ENCODE peak calls at places on chromosome 16, in eight cellular contexts. One of them, this sample, is unnamed.
A peak's percentile ranks its signal among the peaks of the same experiment; 100 is the strongest.

GRCh38 chr16:53893731-53894435 is 189.9 kb downstream of the FTO start:
- DNase-seq in nephron progenitor cell: no peak
- DNase-seq in PC-3: peak; percentile 68
- DNase-seq in fibroblast of pulmonary artery: peak; percentile 59
- DNase-seq in left lung: no peak
- DNase-seq in OCI-LY7: no peak
- DNase-seq in RWPE1: peak; percentile 55
- DNase-seq in endothelial cell: no peak
- DNase-seq in this sample: no peak

GRCh38 chr16:17510532-17510931 is 39.8 kb upstream of the XYLT1 start:
- DNase-seq in nephron progenitor cell: no peak
- DNase-seq in PC-3: no peak
- DNase-seq in fibroblast of pulmonary artery: no peak
- DNase-seq in left lung: no peak
- DNase-seq in OCI-LY7: no peak
- DNase-seq in RWPE1: no peak
- DNase-seq in endothelial cell: no peak
- DNase-seq in this sample: no peak

GRCh38 chr16:13554643-13555042 is 365.3 kb upstream of the ERCC4 start:
- DNase-seq in nephron progenitor cell: no peak
- DNase-seq in PC-3: no peak
- DNase-seq in fibroblast of pulmonary artery: no peak
- DNase-seq in left lung: no peak
- DNase-seq in OCI-LY7: no peak
- DNase-seq in RWPE1: no peak
- DNase-seq in endothelial cell: no peak
- DNase-seq in this sample: no peak

GRCh38 chr16:4972938-4973587 is 14.9 kb downstream of the SEC14L5 start:
- DNase-seq in nephron progenitor cell: peak; percentile 36
- DNase-seq in PC-3: no peak
- DNase-seq in fibroblast of pulmonary artery: peak; percentile 28
- DNase-seq in left lung: no peak
- DNase-seq in OCI-LY7: no peak
- DNase-seq in RWPE1: no peak
- DNase-seq in endothelial cell: no peak
- DNase-seq in this sample: no peak

GRCh38 chr16:29926675-29927522 is 873 bp upstream of the KCTD13 start:
- DNase-seq in nephron progenitor cell: peak; percentile 22
- DNase-seq in PC-3: peak; percentile 19
- DNase-seq in fibroblast of pulmonary artery: no peak
- DNase-seq in left lung: no peak
- DNase-seq in OCI-LY7: no peak
- DNase-seq in RWPE1: peak; percentile 34
- DNase-seq in endothelial cell: no peak
- DNase-seq in this sample: no peak

GRCh38 chr16:19506965-19507364 is 14.9 kb downstream of the GDE1 start:
- DNase-seq in nephron progenitor cell: no peak
- DNase-seq in PC-3: no peak
- DNase-seq in fibroblast of pulmonary artery: no peak
- DNase-seq in left lung: no peak
- DNase-seq in OCI-LY7: no peak
- DNase-seq in RWPE1: no peak
- DNase-seq in endothelial cell: no peak
- DNase-seq in this sample: no peak

GRCh38 chr16:1466968-1467521 is 7.8 kb downstream of the CLCN7 start:
- DNase-seq in nephron progenitor cell: no peak
- DNase-seq in PC-3: peak; percentile 37
- DNase-seq in fibroblast of pulmonary artery: no peak
- DNase-seq in left lung: peak; percentile 67
- DNase-seq in OCI-LY7: no peak
- DNase-seq in RWPE1: peak; percentile 8
- DNase-seq in endothelial cell: no peak
- DNase-seq in this sample: no peak

GRCh38 chr16:52557236-52557635 is 10.3 kb upstream of the TOX3 start:
- DNase-seq in nephron progenitor cell: no peak
- DNase-seq in PC-3: no peak
- DNase-seq in fibroblast of pulmonary artery: no peak
- DNase-seq in left lung: no peak
- DNase-seq in OCI-LY7: no peak
- DNase-seq in RWPE1: no peak
- DNase-seq in endothelial cell: no peak
- DNase-seq in this sample: no peak

GRCh38 chr16:51524555-51525373 is 373.7 kb upstream of the SALL1 start:
- DNase-seq in nephron progenitor cell: no peak
- DNase-seq in PC-3: no peak
- DNase-seq in fibroblast of pulmonary artery: peak; percentile 49
- DNase-seq in left lung: no peak
- DNase-seq in OCI-LY7: no peak
- DNase-seq in RWPE1: peak; percentile 16
- DNase-seq in endothelial cell: no peak
- DNase-seq in this sample: no peak

GRCh38 chr16:65120811-65121721 is 797 bp downstream of the CDH11 start:
- DNase-seq in nephron progenitor cell: peak; percentile 51
- DNase-seq in PC-3: no peak
- DNase-seq in fibroblast of pulmonary artery: peak; percentile 35
- DNase-seq in left lung: peak; percentile 71
- DNase-seq in OCI-LY7: no peak
- DNase-seq in RWPE1: no peak
- DNase-seq in endothelial cell: peak; percentile 35
- DNase-seq in this sample: peak; percentile 27

GRCh38 chr16:74749291-74750055 is 25.1 kb downstream of the FA2H start:
- DNase-seq in nephron progenitor cell: no peak
- DNase-seq in PC-3: no peak
- DNase-seq in fibroblast of pulmonary artery: no peak
- DNase-seq in left lung: no peak
- DNase-seq in OCI-LY7: no peak
- DNase-seq in RWPE1: no peak
- DNase-seq in endothelial cell: no peak
- DNase-seq in this sample: no peak

GRCh38 chr16:84463221-84463620 is 41.2 kb downstream of the MEAK7 start:
- DNase-seq in nephron progenitor cell: no peak
- DNase-seq in PC-3: no peak
- DNase-seq in fibroblast of pulmonary artery: no peak
- DNase-seq in left lung: no peak
- DNase-seq in OCI-LY7: no peak
- DNase-seq in RWPE1: no peak
- DNase-seq in endothelial cell: no peak
- DNase-seq in this sample: no peak

DNA sequence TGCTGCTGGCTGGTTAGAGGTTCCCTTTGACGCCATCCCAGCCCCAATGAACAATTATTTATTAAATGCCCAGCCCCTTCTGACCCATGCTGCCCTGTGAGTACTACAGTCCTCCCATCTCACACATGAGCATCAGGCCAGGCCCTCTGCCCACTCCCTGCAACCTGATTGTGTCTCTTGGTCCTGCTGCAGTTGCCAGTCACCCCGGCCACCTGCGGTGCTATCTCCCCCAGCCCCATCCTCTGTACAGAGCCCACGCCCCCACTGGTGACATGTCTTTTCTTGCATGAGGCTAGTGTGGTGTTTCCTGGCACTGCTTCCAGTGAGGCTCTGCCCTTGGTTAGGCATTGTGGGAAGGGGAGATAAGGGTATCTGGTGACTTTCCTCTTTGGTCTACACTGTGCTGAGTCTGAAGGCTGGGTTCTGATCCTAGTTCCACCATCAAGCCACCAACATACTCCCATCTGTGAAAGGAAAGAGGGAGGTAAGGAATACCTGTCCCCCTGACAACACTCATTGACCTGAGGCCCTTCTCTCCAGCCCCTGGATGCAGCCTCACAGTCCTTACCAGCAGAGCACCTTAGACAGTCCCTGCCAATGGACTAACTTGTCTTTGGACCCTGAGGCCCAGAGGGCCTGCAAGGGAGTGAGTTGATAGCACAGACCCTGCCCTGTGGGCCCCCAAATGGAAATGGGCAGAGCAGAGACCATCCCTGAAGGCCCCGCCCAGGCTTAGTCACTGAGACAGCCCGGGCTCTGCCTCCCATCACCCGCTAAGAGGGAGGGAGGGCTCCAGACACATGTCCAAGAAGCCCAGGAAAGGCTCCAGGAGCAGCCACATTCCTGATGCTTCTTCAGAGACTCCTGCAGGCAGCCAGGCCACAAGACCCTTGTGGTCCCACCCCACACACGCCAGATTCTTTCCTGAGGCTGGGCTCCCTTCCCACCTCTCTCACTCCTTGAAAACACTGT is 11.3 kb downstream of the CX3CL1 start:
- DNase-seq in nephron progenitor cell: no peak
- DNase-seq in PC-3: peak; percentile 31
- DNase-seq in fibroblast of pulmonary artery: peak; percentile 39
- DNase-seq in left lung: no peak
- DNase-seq in OCI-LY7: no peak
- DNase-seq in RWPE1: peak; percentile 47
- DNase-seq in endothelial cell: no peak
- DNase-seq in this sample: no peak
- TF ChIP-seq CTCF in nephron progenitor cell: no peak
- TF ChIP-seq CTCF in PC-3: no peak
- TF ChIP-seq CTCF in fibroblast of pulmonary artery: no peak
- TF ChIP-seq CTCF in left lung: no peak
- TF ChIP-seq CTCF in OCI-LY7: no peak
- TF ChIP-seq CTCF in RWPE1: no peak
- TF ChIP-seq CTCF in endothelial cell: no peak
- TF ChIP-seq CTCF in this sample: no peak

GRCh38 chr16:31113420-31114124 is 3.9 kb upstream of the KAT8 start:
- DNase-seq in nephron progenitor cell: no peak
- DNase-seq in PC-3: peak; percentile 36
- DNase-seq in fibroblast of pulmonary artery: no peak
- DNase-seq in left lung: no peak
- DNase-seq in OCI-LY7: no peak
- DNase-seq in RWPE1: no peak
- DNase-seq in endothelial cell: no peak
- DNase-seq in this sample: no peak

GRCh38 chr16:31112711-31113419 is 4.6 kb upstream of the KAT8 start:
- DNase-seq in nephron progenitor cell: no peak
- DNase-seq in PC-3: no peak
- DNase-seq in fibroblast of pulmonary artery: no peak
- DNase-seq in left lung: no peak
- DNase-seq in OCI-LY7: no peak
- DNase-seq in RWPE1: no peak
- DNase-seq in endothelial cell: no peak
- DNase-seq in this sample: no peak

GRCh38 chr16:31110106-31111034 is 2.2 kb downstream of the BCKDK start:
- DNase-seq in nephron progenitor cell: no peak
- DNase-seq in PC-3: peak; percentile 41
- DNase-seq in fibroblast of pulmonary artery: no peak
- DNase-seq in left lung: no peak
- DNase-seq in OCI-LY7: no peak
- DNase-seq in RWPE1: no peak
- DNase-seq in endothelial cell: no peak
- DNase-seq in this sample: no peak

GRCh38 chr16:31109622-31110021 is 1.4 kb downstream of the BCKDK start:
- DNase-seq in nephron progenitor cell: no peak
- DNase-seq in PC-3: no peak
- DNase-seq in fibroblast of pulmonary artery: no peak
- DNase-seq in left lung: no peak
- DNase-seq in OCI-LY7: no peak
- DNase-seq in RWPE1: no peak
- DNase-seq in endothelial cell: no peak
- DNase-seq in this sample: no peak

DNA sequence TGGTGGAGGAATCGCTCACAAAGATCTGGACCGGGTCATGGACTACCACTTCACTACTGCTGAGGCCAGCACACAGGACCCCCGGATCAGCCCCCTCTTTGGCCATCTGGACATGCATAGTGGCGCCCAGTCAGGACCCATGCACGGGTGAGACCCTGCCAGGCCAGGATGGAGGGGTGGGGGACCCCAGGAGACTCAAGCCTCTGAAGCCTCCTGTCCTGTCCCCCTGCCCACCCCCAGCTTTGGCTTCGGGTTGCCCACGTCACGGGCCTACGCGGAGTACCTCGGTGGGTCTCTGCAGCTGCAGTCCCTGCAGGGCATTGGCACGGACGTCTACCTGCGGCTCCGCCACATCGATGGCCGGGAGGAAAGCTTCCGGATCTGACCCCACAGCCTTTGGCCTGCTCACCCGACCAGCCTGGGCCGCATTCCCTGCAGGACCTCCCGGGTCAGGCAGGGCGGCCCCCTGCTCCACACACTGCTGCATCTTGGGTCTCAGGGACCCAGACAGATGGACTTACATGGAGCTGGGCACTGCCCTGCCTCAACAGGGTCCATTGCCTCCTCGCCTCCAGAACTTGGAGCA is 3.8 kb downstream of the BCKDK start:
- DNase-seq in nephron progenitor cell: no peak
- DNase-seq in PC-3: no peak
- DNase-seq in fibroblast of pulmonary artery: no peak
- DNase-seq in left lung: no peak
- DNase-seq in OCI-LY7: no peak
- DNase-seq in RWPE1: no peak
- DNase-seq in endothelial cell: no peak
- DNase-seq in this sample: no peak
- TF ChIP-seq CTCF in nephron progenitor cell: no peak
- TF ChIP-seq CTCF in PC-3: no peak
- TF ChIP-seq CTCF in fibroblast of pulmonary artery: no peak
- TF ChIP-seq CTCF in left lung: no peak
- TF ChIP-seq CTCF in OCI-LY7: no peak
- TF ChIP-seq CTCF in RWPE1: no peak
- TF ChIP-seq CTCF in endothelial cell: no peak
- TF ChIP-seq CTCF in this sample: no peak

DNA sequence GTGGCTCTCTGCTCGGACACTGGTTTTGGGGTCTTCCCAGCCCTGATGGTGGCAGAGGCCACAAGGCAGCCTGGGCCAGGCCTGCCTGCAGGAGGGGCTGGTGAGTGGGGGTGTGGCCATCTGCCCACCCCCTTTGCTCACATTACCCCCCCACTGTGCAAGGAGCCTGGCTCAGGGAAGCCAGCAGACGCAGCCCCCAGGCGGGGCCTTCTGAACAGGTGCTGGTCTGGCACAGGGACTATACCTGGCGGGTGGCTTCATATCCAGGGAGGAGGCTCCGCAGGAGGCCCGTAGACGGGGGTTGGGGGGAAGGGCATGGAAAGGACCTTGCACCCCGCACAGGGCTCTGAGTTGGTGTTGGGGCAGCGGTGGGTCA is 10.7 kb upstream of the ZFPM1 start:
- DNase-seq in nephron progenitor cell: no peak
- DNase-seq in PC-3: no peak
- DNase-seq in fibroblast of pulmonary artery: no peak
- DNase-seq in left lung: no peak
- DNase-seq in OCI-LY7: no peak
- DNase-seq in RWPE1: no peak
- DNase-seq in endothelial cell: no peak
- DNase-seq in this sample: no peak
- TF ChIP-seq CTCF in nephron progenitor cell: no peak
- TF ChIP-seq CTCF in PC-3: no peak
- TF ChIP-seq CTCF in fibroblast of pulmonary artery: no peak
- TF ChIP-seq CTCF in left lung: no peak
- TF ChIP-seq CTCF in OCI-LY7: no peak
- TF ChIP-seq CTCF in RWPE1: no peak
- TF ChIP-seq CTCF in endothelial cell: no peak
- TF ChIP-seq CTCF in this sample: no peak

DNA sequence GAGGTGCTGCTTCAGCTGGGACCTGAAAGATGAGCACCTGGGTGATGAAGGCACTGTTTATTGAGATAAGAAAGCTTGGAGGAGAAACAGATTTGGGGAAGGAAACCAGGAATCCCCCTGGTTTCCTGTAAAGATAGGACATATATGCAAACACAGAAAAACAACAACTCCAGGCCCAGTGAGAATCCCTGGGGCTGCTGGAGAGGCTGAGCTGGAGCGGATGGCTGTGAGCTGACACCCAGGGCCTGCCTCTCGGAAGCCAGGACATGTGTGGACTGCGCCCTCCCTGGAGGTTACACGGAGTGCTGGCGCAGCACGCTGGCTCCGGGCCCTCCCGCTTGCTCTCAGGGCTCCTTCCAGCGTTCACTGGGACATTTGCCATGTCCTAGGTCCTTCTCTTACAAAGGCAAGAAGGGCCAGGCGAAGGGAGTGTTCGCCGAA is 57.5 kb downstream of the CYB5B start:
- DNase-seq in nephron progenitor cell: no peak
- DNase-seq in PC-3: no peak
- DNase-seq in fibroblast of pulmonary artery: peak; percentile 85
- DNase-seq in left lung: peak; percentile 87
- DNase-seq in OCI-LY7: no peak
- DNase-seq in RWPE1: peak; percentile 38
- DNase-seq in endothelial cell: peak; percentile 42
- DNase-seq in this sample: no peak
- TF ChIP-seq CTCF in nephron progenitor cell: no peak
- TF ChIP-seq CTCF in PC-3: no peak
- TF ChIP-seq CTCF in fibroblast of pulmonary artery: peak; percentile 14
- TF ChIP-seq CTCF in left lung: no peak
- TF ChIP-seq CTCF in OCI-LY7: no peak
- TF ChIP-seq CTCF in RWPE1: no peak
- TF ChIP-seq CTCF in endothelial cell: no peak
- TF ChIP-seq CTCF in this sample: no peak